ENCODE peak calls at places on chromosome 10, in four cellular contexts. One of them, this sample, is unnamed.

GRCh38 chr10:62815373-62816111 is 624 bp downstream of the EGR2 start:
- DNase-seq in kidney: peak; percentile 79
- DNase-seq in GM23248: peak; percentile 35
- DNase-seq in tibial artery: no peak
- DNase-seq in this sample: no peak

GRCh38 chr10:22103701-22104100 is 100.2 kb upstream of the DNAJC1 start:
- DNase-seq in kidney: no peak
- DNase-seq in GM23248: peak; percentile 10
- DNase-seq in tibial artery: no peak
- DNase-seq in this sample: no peak

GRCh38 chr10:52864459-52865106 is 92.0 kb upstream of the MBL2 start:
- DNase-seq in kidney: peak; percentile 82
- DNase-seq in GM23248: peak; percentile 97
- DNase-seq in tibial artery: no peak
- DNase-seq in this sample: peak; percentile 97

GRCh38 chr10:10540383-10540782 is 477.3 kb upstream of the CELF2 start:
- DNase-seq in kidney: no peak
- DNase-seq in GM23248: peak; percentile 15
- DNase-seq in tibial artery: no peak
- DNase-seq in this sample: no peak

GRCh38 chr10:122421747-122422146 is 32.7 kb upstream of the ARMS2 start:
- DNase-seq in kidney: no peak
- DNase-seq in GM23248: peak; percentile 14
- DNase-seq in tibial artery: no peak
- DNase-seq in this sample: no peak

GRCh38 chr10:47295411-47295810 is 4.6 kb upstream of the GDF10 start:
- DNase-seq in kidney: no peak
- DNase-seq in GM23248: no peak
- DNase-seq in tibial artery: no peak
- DNase-seq in this sample: peak; percentile 29

GRCh38 chr10:49228677-49229076 is 40.5 kb upstream of the TMEM273 start:
- DNase-seq in kidney: no peak
- DNase-seq in GM23248: no peak
- DNase-seq in tibial artery: no peak
- DNase-seq in this sample: no peak

GRCh38 chr10:33386926-33387325 is 52.5 kb upstream of the NRP1 start:
- DNase-seq in kidney: no peak
- DNase-seq in GM23248: no peak
- DNase-seq in tibial artery: no peak
- DNase-seq in this sample: no peak

GRCh38 chr10:83182076-83182475 is 957.2 kb upstream of the GHITM start:
- DNase-seq in kidney: no peak
- DNase-seq in GM23248: no peak
- DNase-seq in tibial artery: no peak
- DNase-seq in this sample: no peak

GRCh38 chr10:87591589-87591886 is 68.1 kb upstream of the PAPSS2 start:
- DNase-seq in kidney: no peak
- DNase-seq in GM23248: no peak
- DNase-seq in tibial artery: no peak
- DNase-seq in this sample: no peak

GRCh38 chr10:58488921-58489320 is 23.8 kb upstream of the BICC1 start:
- DNase-seq in kidney: no peak
- DNase-seq in GM23248: peak; percentile 81
- DNase-seq in tibial artery: no peak
- DNase-seq in this sample: no peak

GRCh38 chr10:48296699-48297098 is 9.8 kb upstream of the MAPK8 start:
- DNase-seq in kidney: no peak
- DNase-seq in GM23248: no peak
- DNase-seq in tibial artery: no peak
- DNase-seq in this sample: no peak

GRCh38 chr10:61985715-61986114 is 84.2 kb downstream of the ARID5B start:
- DNase-seq in kidney: no peak
- DNase-seq in GM23248: no peak
- DNase-seq in tibial artery: no peak
- DNase-seq in this sample: no peak

GRCh38 chr10:133261726-133262325 is 14.8 kb downstream of the ADAM8 start:
- DNase-seq in kidney: peak; percentile 97
- DNase-seq in GM23248: peak; percentile 80
- DNase-seq in tibial artery: peak; percentile 87
- DNase-seq in this sample: no peak

GRCh38 chr10:69320521-69320920 is 42.2 kb downstream of the HK1 start:
- DNase-seq in kidney: no peak
- DNase-seq in GM23248: no peak
- DNase-seq in tibial artery: no peak
- DNase-seq in this sample: no peak

GRCh38 chr10:24974978-24975377 is 22.6 kb upstream of the PRTFDC1 start:
- DNase-seq in kidney: no peak
- DNase-seq in GM23248: peak; percentile 90
- DNase-seq in tibial artery: peak; percentile 55
- DNase-seq in this sample: no peak

GRCh38 chr10:101617102-101617823 is 29.1 kb downstream of the DPCD start:
- DNase-seq in kidney: peak; percentile 27
- DNase-seq in GM23248: no peak
- DNase-seq in tibial artery: no peak
- DNase-seq in this sample: no peak

GRCh38 chr10:11444531-11445228 is 166.8 kb downstream of the USP6NL start:
- DNase-seq in kidney: no peak
- DNase-seq in GM23248: no peak
- DNase-seq in tibial artery: no peak
- DNase-seq in this sample: no peak

GRCh38 chr10:63145782-63146181 is 12.7 kb downstream of the NRBF2 start:
- DNase-seq in kidney: no peak
- DNase-seq in GM23248: peak; percentile 56
- DNase-seq in tibial artery: no peak
- DNase-seq in this sample: no peak

GRCh38 chr10:50422259-50422658 is 170.9 kb upstream of the ASAH2 start:
- DNase-seq in kidney: no peak
- DNase-seq in GM23248: no peak
- DNase-seq in tibial artery: no peak
- DNase-seq in this sample: no peak

GRCh38 chr10:69327463-69328345 is 49.4 kb downstream of the HK1 start:
- DNase-seq in kidney: peak; percentile 89
- DNase-seq in GM23248: no peak
- DNase-seq in tibial artery: peak; percentile 77
- DNase-seq in this sample: no peak

GRCh38 chr10:131269776-131270460 is 41.6 kb downstream of the TCERG1L start:
- DNase-seq in kidney: no peak
- DNase-seq in GM23248: no peak
- DNase-seq in tibial artery: peak; percentile 8
- DNase-seq in this sample: no peak

GRCh38 chr10:124597677-124598165 is 136.1 kb downstream of the LHPP start:
- DNase-seq in kidney: peak; percentile 62
- DNase-seq in GM23248: no peak
- DNase-seq in tibial artery: no peak
- DNase-seq in this sample: no peak

GRCh38 chr10:61804414-61804813 is 97.1 kb upstream of the ARID5B start:
- DNase-seq in kidney: no peak
- DNase-seq in GM23248: peak; percentile 50
- DNase-seq in tibial artery: no peak
- DNase-seq in this sample: no peak

GRCh38 chr10:7541137-7542087 is 125.4 kb downstream of the ITIH5 start:
- DNase-seq in kidney: peak; percentile 85
- DNase-seq in GM23248: peak; percentile 62
- DNase-seq in tibial artery: peak; percentile 37
- DNase-seq in this sample: no peak

GRCh38 chr10:132158810-132159209 is 27.9 kb upstream of the DPYSL4 start:
- DNase-seq in kidney: no peak
- DNase-seq in GM23248: no peak
- DNase-seq in tibial artery: no peak
- DNase-seq in this sample: no peak

GRCh38 chr10:77873558-77874380 is 52.8 kb downstream of the DLG5 start:
- DNase-seq in kidney: peak; percentile 88
- DNase-seq in GM23248: peak; percentile 69
- DNase-seq in tibial artery: peak; percentile 36
- DNase-seq in this sample: peak; percentile 93

GRCh38 chr10:131930150-131930549 is 29.3 kb downstream of the PPP2R2D start:
- DNase-seq in kidney: peak; percentile 17
- DNase-seq in GM23248: no peak
- DNase-seq in tibial artery: no peak
- DNase-seq in this sample: no peak

GRCh38 chr10:26879744-26880143 is 19.0 kb upstream of the ABI1 start:
- DNase-seq in kidney: no peak
- DNase-seq in GM23248: no peak
- DNase-seq in tibial artery: no peak
- DNase-seq in this sample: no peak

GRCh38 chr10:71232089-71232998 is 20.0 kb downstream of the UNC5B start:
- DNase-seq in kidney: peak; percentile 88
- DNase-seq in GM23248: peak; percentile 67
- DNase-seq in tibial artery: peak; percentile 76
- DNase-seq in this sample: no peak

GRCh38 chr10:71234970-71235681 is 22.8 kb downstream of the UNC5B start:
- DNase-seq in kidney: peak; percentile 89
- DNase-seq in GM23248: peak; percentile 49
- DNase-seq in tibial artery: peak; percentile 64
- DNase-seq in this sample: no peak

GRCh38 chr10:71234017-71234894 is 21.9 kb downstream of the UNC5B start:
- DNase-seq in kidney: peak; percentile 55
- DNase-seq in GM23248: no peak
- DNase-seq in tibial artery: no peak
- DNase-seq in this sample: no peak

GRCh38 chr10:71231196-71231595 is 18.8 kb downstream of the UNC5B start:
- DNase-seq in kidney: peak; percentile 46
- DNase-seq in GM23248: no peak
- DNase-seq in tibial artery: no peak
- DNase-seq in this sample: no peak

DNA sequence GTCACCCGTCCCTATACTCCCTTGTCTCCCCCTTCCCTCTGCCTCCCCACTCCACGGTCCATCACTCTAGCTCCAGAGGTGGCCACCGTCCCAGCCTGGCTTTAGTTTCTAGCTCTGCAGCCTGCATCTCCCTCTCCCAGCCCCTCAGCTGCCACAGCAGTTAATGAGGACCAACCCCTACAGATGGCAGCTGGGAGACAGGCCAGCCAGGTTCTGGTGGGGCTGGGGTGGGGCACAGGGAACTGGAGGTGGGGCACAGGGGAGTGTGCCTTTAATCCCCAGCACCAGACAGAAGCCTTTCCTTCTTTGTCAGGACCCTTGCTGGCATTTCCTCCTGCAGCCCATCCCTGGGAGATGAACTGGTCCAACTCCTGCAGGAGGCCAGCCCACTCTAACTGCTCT is 21.1 kb downstream of the UNC5B start:
- DNase-seq in kidney: peak; percentile 63
- DNase-seq in GM23248: no peak
- DNase-seq in tibial artery: no peak
- DNase-seq in this sample: no peak
- H3K4me1 ChIP-seq in kidney: peaks cover 33% of the 10 kb centered on the region
- H3K4me1 ChIP-seq in GM23248: peaks cover 11% of the 10 kb centered on the region
- H3K4me1 ChIP-seq in tibial artery: peaks cover 51% of the 10 kb centered on the region
- H3K4me1 ChIP-seq in this sample: no peaks in the 10 kb centered on the region

DNA sequence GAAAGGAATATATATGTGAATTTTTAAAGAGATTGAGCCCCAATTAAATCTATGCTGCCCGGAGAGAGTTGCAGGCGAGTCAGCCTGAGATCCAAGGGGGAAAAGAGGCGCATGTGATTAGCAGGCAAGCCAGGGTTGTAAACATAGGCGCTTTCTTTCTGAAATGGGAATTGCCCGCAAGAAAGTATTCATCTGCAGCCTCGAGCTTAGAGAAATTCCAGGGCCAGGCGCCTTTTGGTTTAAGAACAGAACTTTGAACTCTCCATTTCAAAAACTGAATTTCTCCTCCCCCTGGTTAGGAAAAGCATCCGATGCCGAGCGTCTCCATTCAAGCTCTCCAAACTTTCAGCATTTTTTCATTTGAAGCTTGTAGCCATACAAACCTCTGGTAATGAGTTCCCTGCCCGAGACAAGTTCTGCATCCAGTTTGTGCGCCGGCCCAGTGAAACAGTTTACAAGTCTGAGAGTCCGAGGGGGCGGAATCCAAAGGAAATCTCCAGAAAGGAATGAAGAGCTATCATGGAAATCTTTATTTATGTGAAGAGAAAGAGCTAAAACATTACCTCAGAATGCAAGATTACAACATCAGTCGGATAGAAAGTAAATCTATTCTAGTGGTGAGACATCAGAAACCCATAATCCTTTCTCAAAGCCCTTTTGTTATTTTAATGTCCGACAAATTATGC is 69.9 kb downstream of the FAM204A start:
- DNase-seq in kidney: no peak
- DNase-seq in GM23248: peak; percentile 64
- DNase-seq in tibial artery: peak; percentile 30
- DNase-seq in this sample: no peak
- H3K4me3 ChIP-seq in kidney: peak overlapping the region; percentile 40
- H3K4me3 ChIP-seq in GM23248: peak overlapping the region; percentile 69
- H3K4me3 ChIP-seq in tibial artery: peak overlapping the region; percentile 41
- H3K4me3 ChIP-seq in this sample: no peak overlapping the region

DNA sequence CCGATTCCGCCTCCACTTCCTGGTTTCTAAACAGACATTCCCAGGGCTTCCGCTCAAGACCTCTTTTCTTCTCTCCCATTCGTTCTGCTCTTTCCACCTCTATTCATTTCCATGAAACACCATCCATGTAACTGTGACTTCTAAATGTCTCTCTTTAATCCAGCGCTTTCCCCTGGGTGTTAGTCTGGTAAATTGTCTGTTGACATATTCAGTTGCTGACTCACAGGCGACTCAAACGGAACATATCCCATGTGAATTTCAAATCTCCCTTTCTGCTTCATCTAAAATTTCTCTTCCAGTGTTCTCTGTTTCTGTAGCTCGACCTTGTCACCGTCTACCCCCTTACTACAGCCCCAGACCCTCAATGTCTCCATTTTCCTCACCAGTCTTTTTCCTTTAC is 119.1 kb downstream of the PFKFB3 start:
- DNase-seq in kidney: no peak
- DNase-seq in GM23248: peak; percentile 67
- DNase-seq in tibial artery: no peak
- DNase-seq in this sample: no peak
- H3K4me1 ChIP-seq in kidney: no peaks in the 10 kb centered on the region
- H3K4me1 ChIP-seq in GM23248: peaks cover 3% of the 10 kb centered on the region
- H3K4me1 ChIP-seq in tibial artery: peaks cover 24% of the 10 kb centered on the region
- H3K4me1 ChIP-seq in this sample: no peaks in the 10 kb centered on the region

DNA sequence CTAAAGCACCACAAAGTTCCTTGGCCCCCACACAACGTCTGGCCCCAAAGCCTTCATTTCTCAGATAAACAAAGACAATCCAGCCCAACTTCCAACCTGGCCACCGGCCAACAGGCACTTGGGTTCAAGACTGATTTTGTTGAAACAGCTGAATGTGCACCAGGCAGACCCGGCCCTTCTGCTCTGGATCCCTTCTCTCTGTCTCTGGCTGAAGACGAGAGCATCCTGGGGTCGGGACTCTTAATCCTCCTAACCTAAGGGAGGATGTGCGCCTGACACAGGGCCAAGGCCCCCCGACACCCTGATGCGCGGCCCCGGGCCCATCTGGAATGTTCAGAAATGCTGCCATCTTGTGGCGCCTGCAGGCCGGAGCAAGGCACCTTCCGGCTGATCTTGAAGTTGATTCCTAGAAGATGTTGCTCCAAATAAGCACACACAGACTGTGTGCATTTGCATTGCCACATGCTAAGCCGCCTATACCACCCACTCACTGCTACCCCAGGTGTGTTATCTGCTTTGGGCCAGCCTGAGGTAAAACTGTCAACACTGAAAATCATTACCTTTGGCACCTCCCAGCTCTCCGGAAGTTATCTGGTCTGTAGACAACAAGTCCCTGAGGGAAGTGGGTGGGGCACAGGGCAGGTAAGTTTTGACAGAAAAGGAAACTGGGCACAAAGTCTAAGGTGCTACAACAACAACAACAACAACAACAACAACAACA is 98.4 kb upstream of the HABP2 start:
- DNase-seq in kidney: peak; percentile 76
- DNase-seq in GM23248: peak; percentile 66
- DNase-seq in tibial artery: peak; percentile 43
- DNase-seq in this sample: no peak
- H3K4me3 ChIP-seq in kidney: no peak overlapping the region
- H3K4me3 ChIP-seq in GM23248: peak overlapping the region; percentile 66
- H3K4me3 ChIP-seq in tibial artery: peak overlapping the region; percentile 26
- H3K4me3 ChIP-seq in this sample: no peak overlapping the region

This sample was measured in RWPE2.